ENCODE peak calls at places on chromosomes 3 and 15, in five cellular contexts. B is A549, W is GM12878, U is K562, F is HepG2. H is an unnamed sample.

GRCh38 chr3:196645091-196645490 is 5.6 kb downstream of the NRROS start:
- DNase-seq in B (no peak), W (no peak), U (no peak), F (no peak), H (no peak)

GRCh38 chr15:34616613-34617012 is 33.2 kb upstream of the GOLGA8B start:
- DNase-seq in B (peak; percentile 58), W (no peak), U (peak; percentile 83), F (peak; percentile 9), H (peak; percentile 11)

GRCh38 chr3:128845695-128846491 is 33.5 kb upstream of the ACAD9 start:
- DNase-seq in B (peak; percentile 53), W (peak; percentile 7), U (peak; percentile 86), F (peak; percentile 60), H (peak; percentile 96)

GRCh38 chr3:152390647-152391046 is 121.9 kb downstream of the MBNL1 start:
- DNase-seq in B (no peak), W (no peak), U (no peak), F (no peak), H (no peak)

GRCh38 chr15:100189849-100190248 is 151.9 kb downstream of the ADAMTS17 start:
- DNase-seq in B (no peak), W (no peak), U (no peak), F (no peak), H (no peak)

GRCh38 chr3:115512565-115513410 is 110.5 kb upstream of the GAP43 start:
- DNase-seq in B (peak; percentile 11), W (no peak), U (peak; percentile 0), F (no peak), H (peak; percentile 97)

GRCh38 chr3:42728668-42729364 is 26.2 kb upstream of the HHATL start:
- DNase-seq in B (no peak), W (no peak), U (no peak), F (no peak), H (no peak)

GRCh38 chr15:99169769-99170311 is 65.0 kb downstream of the SYNM start:
- DNase-seq in B (no peak), W (no peak), U (no peak), F (no peak), H (no peak)

GRCh38 chr3:65539620-65540019 is 499.1 kb downstream of the MAGI1 start:
- DNase-seq in B (no peak), W (no peak), U (no peak), F (no peak), H (peak; percentile 90)

GRCh38 chr15:34158355-34158754 is 51.5 kb downstream of the KATNBL1 start:
- DNase-seq in B (no peak), W (no peak), U (no peak), F (peak; percentile 63), H (no peak)

DNA sequence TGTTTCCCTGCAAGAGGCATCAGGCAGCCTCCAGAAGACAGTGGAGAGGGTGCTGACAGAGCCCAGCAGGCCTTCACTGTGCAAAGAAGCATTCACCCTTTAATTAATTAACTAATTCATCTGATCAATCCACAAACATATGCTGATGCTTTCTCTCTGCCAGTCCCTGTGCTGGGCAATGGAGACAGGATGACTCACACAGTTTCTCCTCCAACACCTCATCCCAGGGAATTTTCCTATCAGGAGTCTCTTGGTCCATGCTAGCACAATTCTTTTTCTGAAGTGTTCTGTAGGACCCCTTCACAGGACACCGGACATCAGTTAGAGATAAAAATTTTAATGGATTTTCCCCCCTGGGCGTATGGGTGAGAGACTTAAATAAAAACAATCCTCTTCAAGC is 24.8 kb downstream of the MEX3B start:
- DNase-seq in B (no peak), W (no peak), U (no peak), F (no peak), H (no peak)
- TF ChIP-seq REST in B (no peak), W (no peak), U (no peak), F (no peak), H (no peak)

GRCh38 chr15:86178845-86179244 is 99.2 kb downstream of the AGBL1 start:
- DNase-seq in B (peak; percentile 7), W (no peak), U (no peak), F (no peak), H (peak; percentile 54)
- TF ChIP-seq JUNB in B (no peak), W (no peak), U (no peak), F (no peak), H (no peak)

GRCh38 chr15:64864080-64864479 is 22.4 kb downstream of the PLEKHO2 start:
- DNase-seq in B (no peak), W (no peak), U (no peak), F (no peak), H (no peak)
- TF ChIP-seq REST in B (no peak), W (no peak), U (no peak), F (no peak), H (no peak)

GRCh38 chr3:28971156-28971555 is 309.7 kb upstream of the RBMS3 start:
- DNase-seq in B (no peak), W (no peak), U (no peak), F (no peak), H (no peak)
- TF ChIP-seq JUNB in B (no peak), W (no peak), U (no peak), F (no peak), H (no peak)

DNA sequence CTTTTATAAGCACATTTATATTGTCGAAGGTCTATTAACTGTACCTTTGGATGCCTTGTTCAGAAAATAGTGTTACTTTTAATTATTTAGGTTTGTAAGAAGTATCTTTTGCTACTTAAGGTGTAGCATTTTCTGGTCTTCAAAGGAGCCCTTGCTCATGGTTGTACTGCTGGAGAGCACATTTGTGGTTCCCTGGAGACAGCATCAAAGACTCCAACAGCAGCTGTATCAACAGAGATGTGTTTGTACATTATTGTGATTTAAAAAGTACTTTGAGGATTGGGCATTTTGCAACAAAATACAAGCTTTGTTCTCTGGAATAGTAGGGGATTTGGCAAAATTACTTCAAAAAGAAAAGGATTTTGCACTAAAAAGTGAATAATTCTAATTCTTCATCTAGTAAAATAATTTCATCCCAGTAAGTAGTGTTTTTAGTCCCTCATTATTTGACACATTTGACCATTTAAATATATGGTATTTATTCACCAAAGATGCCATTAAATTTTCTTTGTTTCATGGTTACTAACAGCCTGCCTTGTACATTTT is 16.5 kb downstream of the TBC1D23 start:
- DNase-seq in B (no peak), W (no peak), U (no peak), F (peak; percentile 13), H (no peak)
- TF ChIP-seq REST in B (no peak), W (no peak), U (no peak), F (no peak), H (no peak)

DNA sequence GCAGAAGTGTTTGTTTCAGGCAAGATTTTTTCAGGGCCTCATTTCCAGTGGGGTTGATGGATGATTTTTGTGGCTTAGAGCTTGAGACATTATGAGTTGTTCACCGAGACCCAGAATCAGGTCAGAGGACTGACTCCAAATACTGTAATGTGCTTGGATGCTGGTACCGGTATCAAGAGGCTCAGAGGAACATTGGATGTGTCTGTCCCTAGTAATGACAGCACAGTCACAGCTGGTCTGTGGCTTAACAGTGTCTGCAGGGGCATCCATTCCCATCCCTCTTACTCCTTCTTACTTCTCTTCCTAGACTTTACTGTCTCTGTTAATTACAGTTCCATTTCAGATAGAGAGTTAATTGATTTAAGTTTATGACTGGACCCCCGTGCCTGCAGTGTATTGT is 107.8 kb downstream of the PTPRG start:
- DNase-seq in B (no peak), W (no peak), U (no peak), F (no peak), H (no peak)
- TF ChIP-seq JUNB in B (no peak), W (no peak), U (no peak), F (no peak), H (no peak)

GRCh38 chr15:70240082-70240481 is 142.4 kb upstream of the TLE3 start:
- DNase-seq in B (no peak), W (peak; percentile 50), U (no peak), F (no peak), H (no peak)
- TF ChIP-seq REST in B (no peak), W (no peak), U (no peak), F (no peak), H (no peak)

H was measured in GM23338.